ENCODE peak calls at places on chromosomes 2 and 18, in five cellular contexts. U is CD8-positive, alpha-beta T cell; I is adipocyte; L is HTR-8/SVneo; N is AG04450. W is an unnamed sample.

GRCh38 chr18:54845788-54846187 is 17.5 kb downstream of the RAB27B start:
- DNase-seq in U (no peak), I (peak; percentile 30), L (no peak), N (peak; percentile 7), W (no peak)

GRCh38 chr2:9554841-9555337 is 741 bp downstream of the ADAM17 start:
- DNase-seq in U (no peak), I (peak; percentile 85), L (no peak), N (peak; percentile 59), W (peak; percentile 46)

GRCh38 chr2:66555511-66556324 is 120.8 kb downstream of the MEIS1 start:
- DNase-seq in U (no peak), I (no peak), L (no peak), N (no peak), W (peak; percentile 65)

GRCh38 chr18:34159691-34160185 is 65.0 kb downstream of the NOL4 start:
- DNase-seq in U (no peak), I (no peak), L (no peak), N (no peak), W (peak; percentile 60)

GRCh38 chr2:233967163-233967562 is 50.0 kb downstream of the TRPM8 start:
- DNase-seq in U (no peak), I (no peak), L (no peak), N (no peak), W (no peak)

GRCh38 chr2:71700041-71700879 is 246.9 kb downstream of the DYSF start:
- DNase-seq in U (no peak), I (no peak), L (no peak), N (no peak), W (no peak)

GRCh38 chr2:65320042-65320711 is 92.5 kb downstream of the ACTR2 start:
- DNase-seq in U (no peak), I (peak; percentile 67), L (peak; percentile 86), N (peak; percentile 82), W (peak; percentile 44)

GRCh38 chr2:203909192-203909945 is 27.2 kb upstream of the ICOS start:
- DNase-seq in U (no peak), I (peak; percentile 90), L (peak; percentile 51), N (peak; percentile 65), W (peak; percentile 14)

GRCh38 chr2:102967451-102967850 is 205.6 kb downstream of the TMEM182 start:
- DNase-seq in U (no peak), I (no peak), L (no peak), N (no peak), W (no peak)

GRCh38 chr18:74197705-74198341 is 49.5 kb downstream of the TIMM21 start:
- DNase-seq in U (no peak), I (no peak), L (no peak), N (no peak), W (no peak)

GRCh38 chr18:9135912-9136314 is 668 bp upstream of the ANKRD12 start:
- DNase-seq in U (no peak), I (peak; percentile 33), L (peak; percentile 14), N (no peak), W (peak; percentile 72)

GRCh38 chr2:29325544-29325943 is 210.3 kb downstream of the CLIP4 start:
- DNase-seq in U (no peak), I (no peak), L (no peak), N (no peak), W (no peak)

GRCh38 chr2:17661460-17661859 is 92.2 kb downstream of the SMC6 start:
- DNase-seq in U (no peak), I (peak; percentile 14), L (no peak), N (no peak), W (no peak)

GRCh38 chr18:2169656-2170055 is 401.6 kb downstream of the METTL4 start:
- DNase-seq in U (no peak), I (no peak), L (no peak), N (no peak), W (no peak)

GRCh38 chr2:217978536-217979150 is 24.2 kb downstream of the TNS1 start:
- DNase-seq in U (no peak), I (no peak), L (no peak), N (no peak), W (no peak)

GRCh38 chr2:81481242-81481993 is 1176.9 kb upstream of the LRRTM1 start:
- DNase-seq in U (no peak), I (no peak), L (no peak), N (peak; percentile 7), W (no peak)

GRCh38 chr18:22606563-22607283 is 189.0 kb upstream of the CTAGE1 start:
- DNase-seq in U (no peak), I (no peak), L (no peak), N (no peak), W (no peak)

GRCh38 chr2:128362889-128363228 is 44.2 kb upstream of the HS6ST1 start:
- DNase-seq in U (no peak), I (peak; percentile 90), L (peak; percentile 89), N (peak; percentile 51), W (peak; percentile 28)

GRCh38 chr2:202842690-202843089 is 28.9 kb downstream of the ICA1L start:
- DNase-seq in U (no peak), I (no peak), L (no peak), N (no peak), W (no peak)

GRCh38 chr2:167986223-167986622 is 261.2 kb downstream of the STK39 start:
- DNase-seq in U (no peak), I (peak; percentile 16), L (no peak), N (peak; percentile 8), W (no peak)

GRCh38 chr2:144583741-144584453 is 64.0 kb upstream of the ZEB2 start:
- DNase-seq in U (no peak), I (peak; percentile 82), L (no peak), N (peak; percentile 44), W (no peak)

GRCh38 chr2:209830722-209831465 is 59.3 kb downstream of the UNC80 start:
- DNase-seq in U (no peak), I (no peak), L (no peak), N (no peak), W (no peak)

GRCh38 chr2:216991563-216991962 is 131.7 kb upstream of the TNP1 start:
- DNase-seq in U (no peak), I (peak; percentile 72), L (no peak), N (no peak), W (no peak)

GRCh38 chr2:223104741-223105140 is 52.8 kb downstream of the KCNE4 start:
- DNase-seq in U (no peak), I (no peak), L (no peak), N (no peak), W (no peak)

GRCh38 chr2:14759086-14759485 is 126.6 kb downstream of the LRATD1 start:
- DNase-seq in U (no peak), I (no peak), L (no peak), N (no peak), W (no peak)

GRCh38 chr18:62458868-62459716 is 63.7 kb upstream of the ZCCHC2 start:
- DNase-seq in U (no peak), I (no peak), L (no peak), N (no peak), W (no peak)

GRCh38 chr2:43005211-43005974 is 213.0 kb upstream of the HAAO start:
- DNase-seq in U (no peak), I (no peak), L (no peak), N (no peak), W (no peak)

GRCh38 chr2:53786371-53787254 is at the start of the genes ASB3 and ERLEC1:
- DNase-seq in U (peak; percentile 78), I (peak; percentile 92), L (peak; percentile 91), N (peak; percentile 46), W (peak; percentile 88)

GRCh38 chr2:15773846-15774245 is 166.5 kb upstream of the MYCN start:
- DNase-seq in U (no peak), I (no peak), L (no peak), N (no peak), W (no peak)

W was measured in G401.